ENCODE peak calls at places on chromosomes 6 and 20, in six cellular contexts. A is activated T-cell treated with anti-CD3 and anti-CD28 coated beads, Interleukin-2, amount 50 U/mL, for 72 hours; M is central memory CD4-positive, alpha-beta T cell; H is cortex of kidney; S is activated CD4-positive, alpha-beta T cell treated with anti-CD3 and anti-CD28 coated beads, Interleukin-2, amount 10 ng/mL, durations not matched to agents 7 days and 5 days; W is T-helper 9 cell. N is an unnamed sample.

GRCh38 chr20:17614176-17614811 is 44.4 kb downstream of the DSTN start:
- DNase-seq in A (no peak), M (no peak), H (no peak), S (no peak), W (no peak), N (no peak)

GRCh38 chr6:2970753-2971419 is 481 bp downstream of the SERPINB6 start:
- DNase-seq in A (peak), M (peak), H (no peak), S (peak), W (peak), N (peak)

GRCh38 chr6:144753023-144753705 is 468.0 kb downstream of the UTRN start:
- DNase-seq in A (no peak), M (no peak), H (no peak), S (no peak), W (no peak), N (peak)

GRCh38 chr6:127956260-127956888 is 55.5 kb upstream of the THEMIS start:
- DNase-seq in A (no peak), M (no peak), H (no peak), S (no peak), W (no peak), N (no peak)

GRCh38 chr20:50508171-50508761 is 1.9 kb upstream of the PTPN1 start:
- DNase-seq in A (no peak), M (no peak), H (no peak), S (no peak), W (no peak), N (no peak)

GRCh38 chr6:921400-921799 is 228.5 kb upstream of the EXOC2 start:
- DNase-seq in A (no peak), M (no peak), H (no peak), S (no peak), W (no peak), N (no peak)

GRCh38 chr6:150294713-150295112 is 74.1 kb upstream of the IYD start:
- DNase-seq in A (no peak), M (no peak), H (no peak), S (no peak), W (no peak), N (no peak)

GRCh38 chr6:106562001-106562400 is 67.3 kb downstream of the RTN4IP1 start:
- DNase-seq in A (no peak), M (no peak), H (no peak), S (no peak), W (no peak), N (no peak)

GRCh38 chr6:157269261-157269794 is 54.0 kb downstream of the TMEM242 start:
- DNase-seq in A (no peak), M (no peak), H (no peak), S (no peak), W (no peak), N (no peak)

GRCh38 chr20:51190783-51191180 is 167.9 kb upstream of the KCNG1 start:
- DNase-seq in A (no peak), M (no peak), H (no peak), S (no peak), W (no peak), N (no peak)

GRCh38 chr6:157224957-157225574 is 98.3 kb downstream of the TMEM242 start:
- DNase-seq in A (no peak), M (no peak), H (no peak), S (no peak), W (no peak), N (no peak)

GRCh38 chr6:11328613-11329247 is 96.3 kb upstream of the NEDD9 start:
- DNase-seq in A (no peak), M (no peak), H (no peak), S (no peak), W (no peak), N (no peak)

GRCh38 chr20:1440024-1440423 is 26.6 kb downstream of the NSFL1C start:
- DNase-seq in A (no peak), M (no peak), H (no peak), S (peak), W (no peak), N (peak)

GRCh38 chr6:797479-798077 is 104.6 kb upstream of the EXOC2 start:
- DNase-seq in A (peak), M (no peak), H (no peak), S (peak), W (no peak), N (no peak)

GRCh38 chr6:51953246-51953645 is 134.2 kb downstream of the PKHD1 start:
- DNase-seq in A (no peak), M (no peak), H (no peak), S (no peak), W (no peak), N (no peak)

GRCh38 chr20:47043076-47043475 is 148.4 kb downstream of the EYA2 start:
- DNase-seq in A (no peak), M (no peak), H (no peak), S (no peak), W (no peak), N (no peak)

GRCh38 chr6:150857062-150857905 is 8.2 kb upstream of the MTHFD1L start:
- DNase-seq in A (no peak), M (no peak), H (no peak), S (no peak), W (no peak), N (no peak)